ENCODE peak calls at places on chromosomes 5 and 9, in nine cellular contexts. Q is C1 segment of cervical spinal cord; C is RCC 7860; H is activated CD4-positive, CD25-positive, alpha-beta regulatory T cell; A is AG10803; O is HTR-8/SVneo; U is GM23338; B is activated CD8-positive, alpha-beta memory T cell treated with anti-CD3 and anti-CD28 coated beads, Interleukin-2, amount 50 U/mL, for 4 hours; L is activated naive CD8-positive, alpha-beta T cell treated with anti-CD3 and anti-CD28 coated beads for 36 hours. G is an unnamed sample.

GRCh38 chr9:16611001-16611400 is 259.5 kb downstream of the BNC2 start:
- DNase-seq in Q (no peak), C (no peak), H (no peak), A (peak), O (no peak), U (no peak), B (no peak), L (no peak), G (no peak)

GRCh38 chr5:82164957-82165698 is 113.0 kb downstream of the RPS23 start:
- DNase-seq in Q (peak), C (peak), H (no peak), A (peak), O (no peak), U (peak), B (no peak), L (no peak), G (no peak)

GRCh38 chr9:80127920-80128319 is 556.2 kb downstream of the TLE4 start:
- DNase-seq in Q (no peak), C (peak), H (no peak), A (no peak), O (no peak), U (no peak), B (no peak), L (no peak), G (no peak)

GRCh38 chr5:107388111-107388861 is 282.5 kb downstream of the EFNA5 start:
- DNase-seq in Q (no peak), C (peak), H (no peak), A (peak), O (peak), U (peak), B (no peak), L (no peak), G (peak)

GRCh38 chr5:60959156-60959555 is 14.2 kb downstream of the NDUFAF2 start:
- DNase-seq in Q (no peak), C (no peak), H (no peak), A (peak), O (peak), U (no peak), B (no peak), L (no peak), G (no peak)

GRCh38 chr9:81431662-81432061 is 257.7 kb downstream of the TLE1 start:
- DNase-seq in Q (no peak), C (peak), H (no peak), A (peak), O (peak), U (no peak), B (no peak), L (no peak), G (no peak)

GRCh38 chr5:137802282-137803210 is 48.4 kb upstream of the HNRNPA0 start:
- DNase-seq in Q (no peak), C (no peak), H (no peak), A (no peak), O (no peak), U (no peak), B (no peak), L (no peak), G (no peak)

GRCh38 chr5:112729630-112730029 is 8.1 kb upstream of the APC start:
- DNase-seq in Q (no peak), C (no peak), H (no peak), A (no peak), O (no peak), U (no peak), B (no peak), L (no peak), G (no peak)

GRCh38 chr5:80094339-80094738 is 59.2 kb downstream of the THBS4 start:
- DNase-seq in Q (no peak), C (no peak), H (no peak), A (no peak), O (no peak), U (no peak), B (no peak), L (no peak), G (no peak)

GRCh38 chr9:87148391-87149237 is 201.3 kb upstream of the GAS1 start:
- DNase-seq in Q (peak), C (no peak), H (no peak), A (peak), O (peak), U (peak), B (no peak), L (no peak), G (no peak)

GRCh38 chr5:31453522-31453921 is 78.4 kb downstream of the DROSHA start:
- DNase-seq in Q (no peak), C (no peak), H (no peak), A (no peak), O (no peak), U (peak), B (no peak), L (no peak), G (no peak)

GRCh38 chr5:171649002-171649401 is 136.6 kb upstream of the SMIM23 start:
- DNase-seq in Q (no peak), C (no peak), H (no peak), A (no peak), O (no peak), U (no peak), B (no peak), L (no peak), G (no peak)

GRCh38 chr9:28883209-28883608 is 1309.9 kb upstream of the C9orf72 start:
- DNase-seq in Q (no peak), C (no peak), H (no peak), A (no peak), O (no peak), U (no peak), B (no peak), L (no peak), G (no peak)

GRCh38 chr5:170722316-170722715 is 61.2 kb upstream of the GABRP start:
- DNase-seq in Q (no peak), C (no peak), H (no peak), A (no peak), O (no peak), U (peak), B (no peak), L (no peak), G (no peak)

GRCh38 chr5:10275991-10276390 is 25.9 kb downstream of the CCT5 start:
- DNase-seq in Q (no peak), C (no peak), H (no peak), A (no peak), O (no peak), U (no peak), B (no peak), L (no peak), G (no peak)

GRCh38 chr5:154298060-154298459 is 107.5 kb downstream of the GALNT10 start:
- DNase-seq in Q (peak), C (no peak), H (no peak), A (no peak), O (no peak), U (no peak), B (no peak), L (no peak), G (no peak)

GRCh38 chr9:124344291-124345050 is 70.8 kb downstream of the PSMB7 start:
- DNase-seq in Q (no peak), C (no peak), H (no peak), A (no peak), O (no peak), U (no peak), B (no peak), L (no peak), G (no peak)

GRCh38 chr5:163789870-163790269 is 284.5 kb downstream of the MAT2B start:
- DNase-seq in Q (no peak), C (no peak), H (no peak), A (no peak), O (no peak), U (no peak), B (no peak), L (no peak), G (no peak)

GRCh38 chr5:74122979-74123575 is 497.1 kb downstream of the ARHGEF28 start:
- DNase-seq in Q (no peak), C (no peak), H (no peak), A (no peak), O (no peak), U (no peak), B (no peak), L (no peak), G (no peak)

GRCh38 chr5:41435276-41435675 is 75.1 kb downstream of the PLCXD3 start:
- DNase-seq in Q (no peak), C (no peak), H (no peak), A (no peak), O (no peak), U (no peak), B (no peak), L (no peak), G (no peak)

GRCh38 chr9:109968702-109969450 is 188.9 kb downstream of the PALM2AKAP2 start:
- DNase-seq in Q (no peak), C (no peak), H (no peak), A (peak), O (peak), U (peak), B (no peak), L (no peak), G (no peak)

GRCh38 chr9:5892456-5893133 is 1.9 kb downstream of the MLANA start:
- DNase-seq in Q (no peak), C (no peak), H (no peak), A (no peak), O (no peak), U (no peak), B (no peak), L (no peak), G (no peak)

GRCh38 chr5:153135416-153135815 is 355.1 kb upstream of the GRIA1 start:
- DNase-seq in Q (no peak), C (peak), H (no peak), A (no peak), O (no peak), U (no peak), B (no peak), L (no peak), G (no peak)

GRCh38 chr9:105088499-105088898 is 156.0 kb upstream of the SLC44A1 start:
- DNase-seq in Q (no peak), C (no peak), H (no peak), A (no peak), O (no peak), U (peak), B (no peak), L (no peak), G (no peak)

GRCh38 chr5:522899-523657 is 1.2 kb downstream of the SLC9A3 start:
- DNase-seq in Q (no peak), C (no peak), H (no peak), A (no peak), O (no peak), U (peak), B (no peak), L (no peak), G (no peak)

GRCh38 chr9:111298831-111299603 is 31.0 kb downstream of the OR2K2 start:
- DNase-seq in Q (peak), C (peak), H (no peak), A (peak), O (peak), U (peak), B (no peak), L (no peak), G (peak)

GRCh38 chr9:114894206-114894605 is 36.2 kb downstream of the TNFSF8 start:
- DNase-seq in Q (no peak), C (no peak), H (no peak), A (peak), O (no peak), U (no peak), B (no peak), L (no peak), G (no peak)

GRCh38 chr9:86668488-86668887 is 278.8 kb downstream of the GAS1 start:
- DNase-seq in Q (no peak), C (no peak), H (no peak), A (peak), O (no peak), U (no peak), B (no peak), L (no peak), G (no peak)

GRCh38 chr9:35035851-35036701 is 36.3 kb downstream of the VCP start:
- DNase-seq in Q (no peak), C (no peak), H (no peak), A (peak), O (no peak), U (peak), B (peak), L (peak), G (no peak)

G was measured in GM12878.